ENCODE peak calls at places on chromosomes 2 and 18, in five cellular contexts. X is SHP77 treated with DMSO at 0.1 percent for 48 hours, G is HS-27A, Z is NCI-H510A treated with DMSO at 0.1 percent for 48 hours, O is fibroblast of lung. Q is an unnamed sample.

GRCh38 chr2:170208967-170209366 is 31.0 kb downstream of the MYO3B start:
- DNase-seq in O (no peak), G (no peak), Z (no peak), X (no peak), Q (no peak)

GRCh38 chr2:176158855-176159677 is 2.0 kb downstream of the HOXD3 start:
- DNase-seq in G (no peak), X (no peak), O (peak), Z (no peak), Q (no peak)

GRCh38 chr2:148517822-148518221 is 126.7 kb upstream of the EPC2 start:
- DNase-seq in O (no peak), Z (peak), X (no peak), G (no peak), Q (no peak)

GRCh38 chr18:76613058-76613457 is 118.0 kb upstream of the ZNF516 start:
- DNase-seq in Z (no peak), X (no peak), G (no peak), O (no peak), Q (no peak)

GRCh38 chr2:161101406-161101805 is 58.8 kb upstream of the TANK start:
- DNase-seq in X (no peak), G (no peak), O (peak), Z (no peak), Q (no peak)

GRCh38 chr2:226756131-226756530 is 43.5 kb downstream of the IRS1 start:
- DNase-seq in O (peak), X (no peak), G (peak), Z (no peak), Q (no peak)

GRCh38 chr18:670456-670996 is 13.1 kb downstream of the TYMS start:
- DNase-seq in Z (no peak), G (no peak), O (no peak), X (no peak), Q (no peak)

GRCh38 chr2:4174796-4175195 is 471.4 kb downstream of the DCDC2C start:
- DNase-seq in Z (no peak), G (no peak), O (peak), X (no peak), Q (no peak)

GRCh38 chr2:74020717-74021406 is 36.2 kb downstream of the TET3 start:
- DNase-seq in X (no peak), O (no peak), Z (no peak), G (no peak), Q (no peak)

GRCh38 chr2:74819702-74820101 is 14.2 kb upstream of the HK2 start:
- DNase-seq in G (no peak), Z (no peak), O (no peak), X (no peak), Q (no peak)

GRCh38 chr18:9103488-9103887 is 989 bp downstream of the NDUFV2 start:
- DNase-seq in X (no peak), Z (peak), O (no peak), G (no peak), Q (no peak)

GRCh38 chr2:218853766-218854165 is 5.8 kb upstream of the WNT6 start:
- DNase-seq in G (no peak), O (peak), Z (no peak), X (no peak), Q (no peak)

GRCh38 chr18:60350975-60351374 is 21.6 kb downstream of the MC4R start:
- DNase-seq in G (no peak), O (no peak), Z (no peak), X (no peak), Q (no peak)